ENCODE peak calls at places on chromosomes 3 and 15, in seven cellular contexts. T is NT2/D1, I is left lung, J is mesendoderm, Q is tibial nerve, E is body of pancreas, D is transverse colon. X is an unnamed sample. For H3K27me3 and H3K36me3, the result is how much of the 10 kb centered on the place peaks cover.

GRCh38 chr15:76181705-76182107 is 121.9 kb downstream of the TMEM266 start:
- DNase-seq in Q (no peak), I (no peak), D (no peak), E (no peak), T (no peak), J (no peak), X (no peak)

GRCh38 chr3:128167646-128167972 is 14.3 kb downstream of the EEFSEC start:
- DNase-seq in E (no peak), T (no peak), D (no peak), J (no peak), I (no peak), Q (no peak), X (no peak)

GRCh38 chr3:146313411-146314111 is 62.7 kb upstream of the PLSCR4 start:
- DNase-seq in D (no peak), T (no peak), Q (no peak), J (no peak), I (no peak), E (no peak), X (no peak)

GRCh38 chr15:31346367-31347066 is 19.9 kb downstream of the KLF13 start:
- DNase-seq in I (peak), E (no peak), J (no peak), T (no peak), Q (no peak), D (no peak), X (no peak)

GRCh38 chr3:177300842-177301241 is 103.6 kb upstream of the TBL1XR1 start:
- DNase-seq in J (no peak), D (no peak), T (no peak), I (no peak), Q (no peak), E (no peak), X (no peak)

GRCh38 chr3:81352867-81353266 is 408.6 kb downstream of the GBE1 start:
- DNase-seq in D (no peak), T (peak), E (no peak), I (no peak), Q (no peak), J (peak), X (peak)

GRCh38 chr15:64697911-64698369 is 77.4 kb downstream of the RBPMS2 start:
- DNase-seq in T (no peak), J (no peak), I (no peak), E (no peak), Q (no peak), D (no peak), X (no peak)

GRCh38 chr3:42216820-42217416 is 49.1 kb downstream of the CCK start:
- DNase-seq in D (no peak), I (no peak), E (no peak), Q (no peak), T (no peak), J (peak), X (no peak)

GRCh38 chr15:35741881-35742280 is 195.9 kb upstream of the DPH6 start:
- DNase-seq in T (no peak), D (no peak), E (no peak), J (no peak), I (no peak), Q (no peak), X (no peak)

GRCh38 chr15:67148196-67148701 is 82.8 kb downstream of the SMAD3 start:
- DNase-seq in J (no peak), T (no peak), Q (no peak), E (no peak), I (no peak), D (no peak), X (no peak)

GRCh38 chr3:116302087-116302747 is 143.1 kb downstream of the LSAMP start:
- DNase-seq in Q (no peak), I (no peak), J (no peak), T (no peak), D (no peak), E (no peak), X (no peak)

GRCh38 chr3:46464326-46465195 is at the start of gene LTF:
- DNase-seq in Q (no peak), E (no peak), D (no peak), T (no peak), I (no peak), J (no peak), X (peak)

GRCh38 chr3:172709776-172710708 is 825 bp downstream of the NCEH1 start:
- DNase-seq in E (peak), D (peak), Q (peak), T (peak), J (peak), I (peak), X (peak)

GRCh38 chr15:41241251-41241964 is 10.3 kb downstream of the CHP1 start:
- DNase-seq in Q (no peak), E (peak), I (no peak), D (peak), J (no peak), T (no peak), X (no peak)

GRCh38 chr15:79209690-79210089 is 72.8 kb upstream of the ANKRD34C start:
- DNase-seq in I (no peak), E (no peak), D (no peak), Q (no peak), J (peak), T (no peak), X (peak)

GRCh38 chr3:82739390-82739789 is 977.9 kb upstream of the GBE1 start:
- DNase-seq in E (no peak), J (no peak), Q (no peak), T (no peak), I (no peak), D (no peak), X (no peak)

GRCh38 chr15:50879016-50879415 is 29.5 kb upstream of the AP4E1 start:
- DNase-seq in Q (no peak), E (no peak), D (no peak), J (no peak), T (no peak), I (no peak), X (no peak)

GRCh38 chr15:73593278-73594074 is 39.7 kb downstream of the NPTN start:
- DNase-seq in D (no peak), E (peak), Q (no peak), T (no peak), I (no peak), J (no peak), X (no peak)

GRCh38 chr3:175179055-175179454 is 319.9 kb downstream of the NAALADL2 start:
- DNase-seq in E (no peak), Q (no peak), I (no peak), J (no peak), T (no peak), D (no peak), X (no peak)

GRCh38 chr3:173659972-173660371 is 262.4 kb downstream of the NLGN1 start:
- DNase-seq in I (no peak), Q (no peak), T (no peak), J (peak), E (no peak), D (no peak), X (no peak)

GRCh38 chr15:51796777-51797474 is 32.5 kb upstream of the TMOD3 start:
- DNase-seq in T (no peak), I (no peak), D (no peak), E (peak), Q (no peak), J (no peak), X (no peak)

GRCh38 chr3:157423337-157423736 is 13.3 kb upstream of the PTX3 start:
- DNase-seq in D (no peak), E (no peak), I (no peak), Q (no peak), J (no peak), T (no peak), X (no peak)

GRCh38 chr3:45186871-45187270 is 39.2 kb downstream of the TMEM158 start:
- DNase-seq in Q (no peak), T (no peak), E (no peak), J (no peak), I (no peak), D (no peak), X (no peak)

GRCh38 chr15:91981802-91982201 is 128.3 kb downstream of the SLCO3A1 start:
- DNase-seq in T (no peak), I (no peak), J (no peak), Q (no peak), E (no peak), D (no peak), X (no peak)

GRCh38 chr3:57852896-57853295 is 96.8 kb downstream of the SLMAP start:
- DNase-seq in D (no peak), Q (no peak), T (no peak), E (no peak), J (peak), I (no peak), X (no peak)

GRCh38 chr3:144033235-144033579 is 61.6 kb downstream of the DIPK2A start:
- DNase-seq in D (no peak), T (no peak), J (no peak), Q (no peak), E (no peak), I (no peak), X (no peak)

GRCh38 chr15:68511073-68511991 is 67.5 kb upstream of the CORO2B start:
- DNase-seq in D (no peak), T (no peak), E (peak), I (no peak), J (no peak), Q (no peak), X (no peak)

GRCh38 chr3:99783009-99783573 is 34.6 kb upstream of the CMSS1 start:
- DNase-seq in J (no peak), E (no peak), Q (no peak), I (no peak), D (no peak), T (no peak), X (no peak)

GRCh38 chr3:173938159-173938558 is 540.6 kb downstream of the NLGN1 start:
- DNase-seq in J (peak), T (no peak), D (no peak), E (no peak), Q (no peak), I (no peak), X (no peak)

GRCh38 chr3:38577089-38578080 is 72.1 kb downstream of the SCN5A start:
- DNase-seq in E (no peak), T (no peak), J (no peak), Q (no peak), D (no peak), I (no peak), X (peak)

GRCh38 chr15:44598892-44599291 is 61.9 kb downstream of the EIF3J start:
- DNase-seq in T (no peak), D (no peak), I (no peak), J (no peak), Q (no peak), E (no peak), X (no peak)

GRCh38 chr3:145959457-145960088 is 201.4 kb downstream of the PLOD2 start:
- DNase-seq in D (no peak), E (no peak), J (no peak), Q (no peak), T (no peak), I (no peak), X (no peak)

GRCh38 chr15:50813865-50814264 is 48.4 kb upstream of the SPPL2A start:
- DNase-seq in D (no peak), J (no peak), T (no peak), E (no peak), I (no peak), Q (no peak), X (no peak)

GRCh38 chr15:89652666-89653065 is 2.6 kb downstream of the KIF7 start:
- DNase-seq in D (no peak), I (no peak), E (no peak), T (no peak), J (no peak), Q (no peak), X (peak)

GRCh38 chr3:174937488-174937887 is 78.4 kb downstream of the NAALADL2 start:
- DNase-seq in Q (no peak), I (no peak), T (no peak), E (no peak), J (no peak), D (no peak), X (no peak)

GRCh38 chr3:50164056-50164455 is 8.9 kb downstream of the SEMA3F start:
- DNase-seq in T (no peak), Q (peak), I (peak), J (no peak), D (peak), E (peak), X (no peak)

GRCh38 chr3:184316792-184317191 is 2.4 kb downstream of the EIF4G1 start:
- DNase-seq in J (no peak), D (no peak), T (no peak), E (no peak), I (no peak), Q (no peak), X (peak)
- H3K4me3 ChIP-seq in J (no peak), D (peak), T (peak), E (no peak), I (no peak), Q (no peak), X (no peak)

GRCh38 chr3:186825294-186825821 is 17.2 kb upstream of the ADIPOQ start:
- DNase-seq in E (no peak), J (peak), I (no peak), D (no peak), Q (no peak), T (no peak), X (peak)

GRCh38 chr3:186826978-186827857 is 15.3 kb upstream of the ADIPOQ start:
- DNase-seq in J (peak), T (peak), I (peak), D (peak), Q (peak), E (peak), X (peak)

GRCh38 chr3:186828340-186828739 is 14.2 kb upstream of the ADIPOQ start:
- DNase-seq in I (no peak), T (no peak), Q (no peak), D (no peak), J (no peak), E (no peak), X (peak)

GRCh38 chr3:186824430-186825139 is 17.9 kb upstream of the ADIPOQ start:
- DNase-seq in D (no peak), I (no peak), Q (no peak), J (peak), T (no peak), E (no peak), X (peak)

DNA sequence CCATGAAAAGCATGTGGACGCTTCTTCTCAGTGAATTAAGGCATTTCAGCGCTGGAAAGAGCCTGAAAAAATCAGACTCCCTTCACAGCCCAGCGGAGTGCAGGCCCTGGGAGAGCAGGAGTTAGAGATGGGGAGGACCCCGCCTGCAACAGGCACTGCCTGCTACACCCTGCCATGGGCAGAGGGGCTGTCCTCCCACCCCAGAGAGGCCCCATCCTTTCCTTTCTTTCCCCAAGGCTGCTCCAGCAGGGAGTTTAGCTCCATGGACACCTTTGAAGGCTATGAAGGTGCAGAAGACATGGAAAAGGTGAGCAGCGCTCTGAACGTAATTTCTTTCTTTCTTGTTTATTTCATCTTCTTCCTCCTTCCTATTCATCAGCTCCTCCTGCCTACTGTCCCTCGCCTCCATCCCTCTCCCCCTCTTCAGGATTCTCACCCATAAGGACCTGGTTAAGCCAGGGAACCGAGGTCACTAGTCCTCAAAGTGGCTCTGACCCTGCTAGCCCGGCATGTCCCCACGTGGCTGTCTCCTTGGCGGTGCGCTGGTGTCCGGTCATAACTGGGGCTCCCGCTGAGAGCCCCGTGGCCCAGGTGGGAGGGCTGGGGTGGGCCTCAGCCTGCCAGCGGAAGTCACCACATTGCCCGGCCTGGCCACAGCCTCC is 16.1 kb upstream of the ADIPOQ start:
- DNase-seq in D (no peak), J (peak), E (peak), Q (no peak), T (no peak), I (no peak), X (peak)
- H3K27me3 ChIP-seq in D (half or more), J (under half), E (under half), Q (half or more), T (under half), I (half or more), X (under half)

GRCh38 chr15:60384052-60384451 is 13.7 kb downstream of the ANXA2 start:
- DNase-seq in J (no peak), I (no peak), E (no peak), T (no peak), D (no peak), Q (no peak), X (no peak)
- H3K36me3 ChIP-seq in J (under half), I (under half), E (under half), T (half or more), D (under half), Q (under half), X (under half)

GRCh38 chr3:16177962-16178627 is 3.6 kb downstream of the GALNT15 start:
- DNase-seq in T (peak), D (peak), J (peak), E (peak), I (peak), Q (peak), X (peak)

GRCh38 chr3:16173696-16174355 is 654 bp upstream of the GALNT15 start:
- DNase-seq in J (no peak), I (no peak), D (no peak), Q (no peak), E (no peak), T (no peak), X (no peak)

GRCh38 chr3:16174389-16174788 is at the start of gene GALNT15:
- DNase-seq in I (peak), Q (peak), E (peak), T (no peak), D (peak), J (no peak), X (no peak)

GRCh38 chr3:16176391-16177030 is 2.0 kb downstream of the GALNT15 start:
- DNase-seq in D (no peak), E (no peak), J (no peak), I (no peak), T (no peak), Q (no peak), X (no peak)

DNA sequence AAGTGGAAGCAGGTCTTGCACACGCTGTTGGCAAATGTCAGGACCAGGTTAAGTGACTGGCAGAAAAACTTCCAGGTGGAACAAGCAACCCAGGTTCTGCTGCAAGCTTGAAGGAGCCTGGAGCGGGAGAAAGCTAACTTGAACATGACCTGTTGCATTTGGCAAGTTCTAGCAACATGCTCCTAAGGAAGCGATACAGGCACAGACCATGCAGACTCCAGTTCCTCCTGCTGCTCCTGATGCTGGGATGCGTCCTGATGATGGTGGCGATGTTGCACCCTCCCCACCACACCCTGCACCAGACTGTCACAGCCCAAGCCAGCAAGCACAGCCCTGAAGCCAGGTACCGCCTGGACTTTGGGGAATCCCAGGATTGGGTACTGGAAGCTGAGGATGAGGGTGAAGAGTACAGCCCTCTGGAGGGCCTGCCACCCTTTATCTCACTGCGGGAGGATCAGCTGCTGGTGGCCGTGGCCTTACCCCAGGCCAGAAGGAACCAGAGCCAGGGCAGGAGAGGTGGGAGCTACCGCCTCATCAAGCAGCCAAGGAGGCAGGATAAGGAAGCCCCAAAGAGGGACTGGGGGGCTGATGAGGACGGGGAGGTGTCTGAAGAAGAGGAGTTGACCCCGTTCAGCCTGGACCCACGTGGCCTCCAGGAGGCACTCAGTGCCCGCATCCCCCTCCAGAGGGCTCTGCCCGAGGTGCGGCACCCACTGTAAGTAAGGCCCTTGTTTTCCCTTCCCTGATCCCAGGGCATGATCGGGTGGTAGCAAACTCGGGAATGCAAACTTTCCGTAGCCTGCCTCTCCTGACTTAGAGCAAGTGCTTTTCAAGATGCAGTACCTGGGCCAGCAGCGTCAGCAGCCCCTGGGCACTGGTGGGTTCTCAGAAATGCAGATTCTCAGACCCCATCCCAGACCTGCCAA is 759 bp downstream of the GALNT15 start:
- DNase-seq in T (no peak), D (no peak), J (no peak), I (no peak), Q (no peak), E (no peak), X (no peak)
- H3K4me3 ChIP-seq in T (no peak), D (peak), J (no peak), I (no peak), Q (peak), E (no peak), X (no peak)

DNA sequence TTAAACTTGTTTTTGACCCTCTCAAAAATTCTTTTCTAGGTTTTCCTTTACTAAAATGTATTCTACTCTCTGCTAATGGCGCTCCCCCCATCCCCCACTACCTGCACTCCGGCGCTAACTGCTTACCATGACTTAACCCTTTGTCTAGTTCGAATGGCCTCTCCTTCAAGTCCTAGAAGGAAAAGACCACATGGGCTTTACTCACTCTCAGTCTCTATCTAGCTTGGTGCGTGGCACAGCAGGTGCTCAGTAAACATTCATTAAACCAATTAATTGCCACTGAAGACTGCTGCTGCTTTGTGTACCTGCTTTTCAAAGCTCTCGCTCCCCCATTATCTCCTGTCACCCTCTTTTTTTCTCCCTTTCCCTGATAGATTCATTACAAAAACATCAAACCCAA is 457.7 kb upstream of the THRB start:
- DNase-seq in E (no peak), T (peak), I (no peak), D (no peak), Q (no peak), J (peak), X (peak)
- H3K27me3 ChIP-seq in E (under half), T (under half), I (under half), D (under half), Q (under half), J (under half), X (half or more)

GRCh38 chr15:101105059-101105851 is 146.6 kb downstream of the CHSY1 start:
- DNase-seq in J (peak), E (no peak), T (peak), Q (no peak), D (no peak), I (no peak), X (peak)

GRCh38 chr15:101108458-101108775 is 143.4 kb downstream of the CHSY1 start:
- DNase-seq in Q (no peak), E (no peak), I (no peak), D (no peak), T (no peak), J (no peak), X (no peak)

GRCh38 chr15:101107625-101108457 is 144.0 kb downstream of the CHSY1 start:
- DNase-seq in I (no peak), T (no peak), D (no peak), Q (no peak), E (no peak), J (peak), X (no peak)

GRCh38 chr15:101108791-101109190 is 143.1 kb downstream of the CHSY1 start:
- DNase-seq in J (no peak), E (no peak), I (no peak), T (no peak), D (no peak), Q (no peak), X (peak)

DNA sequence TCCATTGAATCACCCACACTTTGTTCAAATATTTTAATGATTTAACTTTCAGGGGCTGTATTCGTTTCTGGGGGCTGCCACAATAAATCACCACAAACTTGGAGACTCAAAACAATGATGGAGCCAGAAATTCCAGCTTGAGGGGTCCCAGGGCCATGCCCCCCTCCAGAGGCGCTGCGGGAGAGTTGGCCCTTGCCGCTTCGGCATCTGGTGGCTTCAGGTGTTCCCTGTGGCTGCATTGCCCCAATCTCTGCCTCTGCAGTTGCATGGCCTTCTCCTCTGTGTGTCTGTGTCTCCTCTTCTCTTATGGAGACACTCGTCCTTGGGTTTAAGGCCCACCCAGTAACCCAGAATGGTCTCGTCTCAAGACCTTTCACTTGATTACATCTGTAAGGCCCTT is 144.7 kb downstream of the CHSY1 start:
- DNase-seq in E (no peak), Q (no peak), I (no peak), J (no peak), T (no peak), D (no peak), X (no peak)
- H3K36me3 ChIP-seq in E (under half), Q (under half), I (under half), J (under half), T (under half), D (under half), X (under half)

X was measured in H7.